ENCODE peak calls at places on chromosomes 6 and 20, in ten cellular contexts. R is nephron progenitor cell; Z is epithelial cell of esophagus; O is fibroblast of mammary gland; T is stimulated activated CD8-positive, alpha-beta memory T cell treated with anti-CD3 and anti-CD28 coated beads, Interleukin-15, amount 100 ng/mL, for 4 hours; Q is amniotic epithelial cell; V is EL; K is fibroblast of lung; S is neural crest cell; M is T-helper 17 cell. W is an unnamed sample.

GRCh38 chr6:34514593-34515472 is 41.3 kb downstream of the SPDEF start:
- DNase-seq in O (peak; percentile 48), K (peak; percentile 70), V (peak; percentile 41), R (peak; percentile 83), T (no peak), Z (no peak), S (peak; percentile 59), M (no peak), Q (peak; percentile 64), W (no peak)

GRCh38 chr6:35518566-35519312 is 6.0 kb upstream of the TULP1 start:
- DNase-seq in Q (no peak), R (no peak), K (no peak), M (no peak), O (no peak), V (no peak), T (no peak), Z (no peak), S (no peak), W (no peak)

GRCh38 chr6:108707328-108707976 is 140.8 kb upstream of the ARMC2 start:
- DNase-seq in K (no peak), R (no peak), O (no peak), S (no peak), Z (no peak), M (no peak), T (no peak), Q (no peak), V (no peak), W (no peak)

GRCh38 chr6:110944681-110945151 is 13.8 kb upstream of the GTF3C6 start:
- DNase-seq in K (peak; percentile 91), M (no peak), T (peak; percentile 7), S (no peak), O (peak; percentile 95), Z (peak; percentile 96), Q (peak; percentile 90), R (no peak), V (peak; percentile 82), W (peak; percentile 82)

GRCh38 chr6:47413752-47414516 is 63.7 kb upstream of the CD2AP start:
- DNase-seq in O (peak; percentile 74), Q (peak; percentile 62), M (no peak), R (peak; percentile 12), Z (peak; percentile 74), T (peak; percentile 8), K (peak; percentile 64), S (no peak), V (peak; percentile 71), W (no peak)

GRCh38 chr20:11682285-11682684 is 235.4 kb upstream of the BTBD3 start:
- DNase-seq in K (no peak), S (no peak), O (no peak), M (no peak), R (no peak), Q (no peak), Z (no peak), V (no peak), T (no peak), W (no peak)

GRCh38 chr6:6580225-6580870 is 8.2 kb upstream of the LY86 start:
- DNase-seq in R (no peak), M (no peak), Z (peak; percentile 16), K (no peak), Q (no peak), T (no peak), S (no peak), V (no peak), O (no peak), W (no peak)

GRCh38 chr6:169725270-169726048 is 1.2 kb upstream of the PHF10 start:
- DNase-seq in S (peak; percentile 54), T (no peak), M (no peak), R (peak; percentile 58), K (peak; percentile 74), O (peak; percentile 93), Z (peak; percentile 39), Q (peak; percentile 99), V (peak; percentile 83), W (peak; percentile 84)

GRCh38 chr20:10263385-10264165 is 44.9 kb downstream of the SNAP25 start:
- DNase-seq in Q (peak; percentile 65), M (no peak), Z (no peak), K (peak; percentile 48), S (no peak), R (no peak), V (no peak), O (peak; percentile 23), T (no peak), W (no peak)

GRCh38 chr6:16729183-16729696 is 32.0 kb downstream of the ATXN1 start:
- DNase-seq in R (no peak), K (peak; percentile 78), Q (peak; percentile 88), O (peak; percentile 69), Z (peak; percentile 68), M (no peak), S (no peak), V (peak; percentile 40), T (no peak), W (peak; percentile 53)